ENCODE peak calls at places on chromosomes 16 and 17, in five cellular contexts. G, S, L, Y and O are unnamed samples.

GRCh38 chr17:78979780-78980623 is at the start of gene LGALS3BP:
- DNase-seq in L (peak), G (peak), S (no peak), Y (peak), O (no peak)

GRCh38 chr17:31355935-31356334 is 34.5 kb upstream of the EVI2A start:
- DNase-seq in Y (no peak), S (no peak), G (no peak), L (no peak), O (no peak)

GRCh38 chr17:80454557-80455327 is 21.7 kb downstream of the NPTX1 start:
- DNase-seq in Y (peak), G (peak), L (peak), S (peak), O (peak)

GRCh38 chr17:79843917-79844815 is 4.9 kb upstream of the CBX4 start:
- DNase-seq in L (peak), G (peak), S (no peak), Y (no peak), O (no peak)

GRCh38 chr17:545156-545555 is 169.5 kb downstream of the VPS53 start:
- DNase-seq in Y (no peak), L (peak), G (no peak), S (no peak), O (no peak)

GRCh38 chr17:37696366-37696765 is 48.5 kb downstream of the HNF1B start:
- DNase-seq in S (no peak), Y (no peak), L (no peak), G (no peak), O (no peak)

GRCh38 chr17:81551458-81552243 is 502 bp downstream of the FAAP100 start:
- DNase-seq in L (peak), G (peak), Y (no peak), S (no peak), O (no peak)

GRCh38 chr16:86988920-86989715 is 328.1 kb downstream of the C16orf95 start:
- DNase-seq in Y (no peak), G (no peak), S (no peak), L (no peak), O (no peak)

GRCh38 chr17:72863511-72864175 is 228.8 kb downstream of the SLC39A11 start:
- DNase-seq in Y (no peak), L (peak), S (no peak), G (no peak), O (no peak)

GRCh38 chr17:71472809-71473789 is 647.7 kb upstream of the SOX9 start:
- DNase-seq in S (peak), L (peak), Y (peak), G (peak), O (no peak)

GRCh38 chr16:64983983-64984382 is 137.9 kb downstream of the CDH11 start:
- DNase-seq in L (peak), Y (peak), G (no peak), S (peak), O (no peak)

GRCh38 chr16:72847187-72848044 is 200.5 kb downstream of the ZFHX3 start:
- DNase-seq in G (peak), S (no peak), L (peak), Y (no peak), O (no peak)

GRCh38 chr16:1078579-1079021 is 6.1 kb downstream of the SSTR5 start:
- DNase-seq in Y (no peak), G (peak), S (no peak), L (no peak), O (no peak)

GRCh38 chr17:34099859-34100258 is 155.2 kb upstream of the CCL2 start:
- DNase-seq in S (no peak), Y (no peak), G (no peak), L (no peak), O (no peak)

GRCh38 chr16:67966549-67967182 is 1.8 kb downstream of the SLC12A4 start:
- DNase-seq in S (no peak), Y (peak), G (peak), L (peak), O (no peak)

GRCh38 chr16:54201200-54201599 is 85.4 kb downstream of the IRX3 start:
- DNase-seq in L (no peak), S (no peak), G (no peak), Y (no peak), O (no peak)

GRCh38 chr16:1096164-1097082 is at the start of gene C1QTNF8:
- DNase-seq in S (no peak), L (no peak), G (no peak), Y (no peak), O (no peak)

GRCh38 chr17:58918072-58918471 is 162.4 kb downstream of the PPM1E start:
- DNase-seq in Y (no peak), S (no peak), L (peak), G (no peak), O (no peak)

GRCh38 chr16:87581867-87582220 is 20.5 kb upstream of the JPH3 start:
- DNase-seq in L (no peak), S (peak), Y (peak), G (peak), O (peak)

GRCh38 chr16:78494105-78494504 is 394.7 kb downstream of the WWOX start:
- DNase-seq in Y (no peak), L (no peak), S (no peak), G (no peak), O (no peak)

GRCh38 chr17:55421179-55421934 is at the start of gene MMD:
- DNase-seq in G (no peak), L (no peak), Y (no peak), S (no peak), O (no peak)

GRCh38 chr17:20074001-20074400 is 64.8 kb downstream of the SPECC1 start:
- DNase-seq in L (no peak), G (no peak), Y (no peak), S (no peak), O (no peak)

GRCh38 chr16:50858376-50858775 is 116.5 kb downstream of the CYLD start:
- DNase-seq in S (no peak), L (no peak), G (no peak), Y (no peak), O (no peak)

GRCh38 chr16:83285921-83286320 is 521.9 kb upstream of the HSBP1 start:
- DNase-seq in Y (no peak), G (no peak), L (no peak), S (no peak), O (no peak)

GRCh38 chr17:12254460-12254859 is 233.8 kb downstream of the MAP2K4 start:
- DNase-seq in G (no peak), Y (no peak), S (no peak), L (no peak), O (no peak)

GRCh38 chr17:80035687-80035936 is at the start of gene TBC1D16:
- DNase-seq in Y (no peak), G (no peak), L (no peak), S (no peak), O (no peak)

DNA sequence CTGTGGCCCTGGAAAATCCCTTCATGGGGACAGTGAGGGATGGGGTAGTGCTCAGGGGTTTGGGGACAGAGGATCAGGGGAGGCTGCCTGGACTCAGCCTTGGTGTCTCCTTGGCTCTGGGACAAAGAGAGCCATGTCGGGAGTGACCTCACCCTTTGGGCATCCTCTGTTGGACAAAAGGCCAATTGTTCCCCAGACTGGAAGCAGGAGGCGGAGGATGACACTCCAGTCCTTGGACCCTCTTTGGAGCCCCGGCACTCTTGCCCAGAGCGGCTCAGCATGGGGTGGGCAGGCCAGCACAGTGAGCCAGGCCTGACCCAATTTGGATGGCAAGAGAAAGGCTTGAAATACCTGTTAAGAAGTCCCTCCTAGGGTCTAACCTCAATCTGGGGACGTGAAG is 39.4 kb upstream of the PHB1 start:
- DNase-seq in G (no peak), Y (no peak), L (peak), S (no peak), O (no peak)
- H3K4me3 ChIP-seq in G (no peak), Y (no peak), L (no peak), S (no peak), O (no peak)

GRCh38 chr17:46195217-46195855 is 2.1 kb upstream of the KANSL1 start:
- DNase-seq in L (no peak), Y (no peak), S (no peak), G (no peak), O (no peak)
- TF ChIP-seq CTCF in L (no peak), Y (no peak), S (no peak), G (no peak), O (no peak)

GRCh38 chr16:25030420-25031131 is 15.4 kb upstream of the ARHGAP17 start:
- DNase-seq in L (no peak), Y (no peak), G (no peak), S (no peak), O (no peak)
- H3K4me3 ChIP-seq in L (peak), Y (no peak), G (peak), S (no peak), O (no peak)

GRCh38 chr17:7502987-7503386 is 18.8 kb downstream of the POLR2A start:
- DNase-seq in L (peak), G (no peak), S (no peak), Y (no peak), O (no peak)
- TF ChIP-seq CTCF in L (peak), G (peak), S (peak), Y (peak), O (peak)

DNA sequence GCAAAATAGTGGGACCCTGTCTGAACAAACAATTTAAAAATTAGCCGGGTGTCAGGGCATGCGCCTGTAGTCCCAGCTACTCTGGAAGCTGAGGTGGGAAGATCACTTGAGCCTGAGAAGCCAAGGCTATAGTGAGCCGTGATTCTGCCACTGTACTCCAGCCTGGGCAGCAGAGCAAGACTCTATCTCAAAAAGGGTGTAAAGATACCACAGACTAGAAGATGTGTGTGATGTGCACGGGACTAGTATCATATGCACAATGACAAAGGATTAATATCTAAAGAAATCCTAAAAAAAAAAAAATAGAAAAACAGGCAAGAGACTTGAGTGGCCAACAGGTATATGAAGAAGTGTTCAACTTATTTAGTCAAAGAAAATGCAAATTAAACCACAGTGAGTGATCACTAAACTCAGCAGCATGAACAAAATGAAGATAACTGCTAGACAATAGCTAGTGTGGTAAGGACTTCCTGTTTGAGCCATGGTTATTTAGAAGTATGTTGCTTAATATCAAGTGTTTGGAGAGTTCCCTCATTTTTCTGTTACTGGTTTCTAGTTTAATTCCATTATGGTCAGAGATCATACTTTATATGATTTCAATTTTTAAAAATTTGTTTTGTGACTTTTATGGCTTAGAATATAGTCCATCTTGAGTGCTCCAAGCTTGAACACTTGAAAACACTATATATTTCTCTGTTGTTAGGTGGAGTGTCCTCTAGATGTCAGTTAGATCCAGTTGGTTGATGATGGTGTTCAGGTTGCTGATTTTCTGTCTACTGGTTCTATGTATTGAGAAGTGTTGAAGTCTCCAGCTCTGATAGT is 14.7 kb upstream of the SLX4 start:
- DNase-seq in G (no peak), L (no peak), S (no peak), Y (no peak), O (no peak)
- H3K4me3 ChIP-seq in G (no peak), L (no peak), S (no peak), Y (no peak), O (no peak)

GRCh38 chr17:28725166-28725659 is 820 bp downstream of the TLCD1 start:
- DNase-seq in L (no peak), S (no peak), Y (no peak), G (peak), O (no peak)
- TF ChIP-seq CTCF in L (peak), S (peak), Y (no peak), G (no peak), O (no peak)

GRCh38 chr17:76261421-76262215 is 3.5 kb upstream of the UBALD2 start:
- DNase-seq in L (no peak), S (no peak), Y (no peak), G (no peak), O (no peak)

GRCh38 chr17:76260220-76260619 is 4.9 kb upstream of the UBALD2 start:
- DNase-seq in Y (no peak), G (no peak), L (no peak), S (no peak), O (no peak)

GRCh38 chr17:76263896-76264295 is 1.3 kb upstream of the UBALD2 start:
- DNase-seq in S (no peak), L (no peak), G (no peak), Y (no peak), O (no peak)

GRCh38 chr17:76262732-76263344 is 2.3 kb upstream of the UBALD2 start:
- DNase-seq in G (peak), S (no peak), L (no peak), Y (no peak), O (no peak)

GRCh38 chr17:76260669-76261068 is 4.5 kb upstream of the UBALD2 start:
- DNase-seq in L (no peak), G (no peak), Y (no peak), S (no peak), O (no peak)
- H3K4me3 ChIP-seq in L (no peak), G (no peak), Y (no peak), S (no peak), O (no peak)

DNA sequence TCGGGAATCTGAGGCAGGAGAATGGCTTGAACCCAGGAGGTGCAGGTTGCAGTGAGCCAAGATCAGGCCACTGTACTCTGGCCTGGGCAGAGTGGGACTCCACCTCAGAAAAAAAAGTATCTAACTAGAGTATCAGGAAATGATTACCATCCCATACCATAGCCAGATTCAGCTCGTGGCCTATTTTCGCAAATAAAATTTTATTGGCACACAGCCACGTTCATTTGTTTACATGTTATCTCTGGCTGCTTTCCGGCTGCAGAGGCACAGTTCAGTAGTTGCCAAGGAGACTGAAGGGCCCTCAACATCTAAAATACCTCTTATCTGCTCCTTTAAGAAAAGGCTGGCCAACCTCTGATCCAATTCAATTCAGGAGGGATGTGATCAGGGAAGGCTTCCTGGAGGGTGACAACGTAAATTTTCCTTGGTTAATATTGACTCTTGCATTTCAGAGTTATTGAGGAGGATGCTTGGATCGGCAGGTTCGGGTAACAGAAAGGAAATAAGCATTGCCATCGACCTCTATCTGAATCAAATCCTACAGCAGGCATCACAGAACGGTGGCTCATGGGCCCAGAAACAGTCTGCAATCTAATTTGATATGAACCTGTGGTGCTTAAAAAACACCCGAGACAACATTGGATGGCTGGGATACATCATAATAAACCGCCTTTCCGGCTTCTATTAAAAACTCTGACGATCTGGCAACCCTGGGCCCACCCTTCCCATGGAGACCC is 73.8 kb downstream of the XYLT1 start:
- DNase-seq in S (no peak), L (no peak), G (no peak), Y (peak), O (no peak)
- TF ChIP-seq CTCF in S (no peak), L (no peak), G (no peak), Y (no peak), O (no peak)